ENCODE peak calls at places on chromosomes 5 and 9, in six cellular contexts. One of them, this sample, is unnamed.

GRCh38 chr5:59756373-59757035 is 137.0 kb downstream of the PDE4D start:
- DNase-seq in H1: no peak
- DNase-seq in nephron progenitor cell: no peak
- DNase-seq in RWPE2: no peak
- DNase-seq in stomach: no peak
- DNase-seq in coronary artery: no peak
- DNase-seq in this sample: no peak

GRCh38 chr5:181223041-181223728 is at the start of gene TRIM41:
- DNase-seq in nephron progenitor cell: peak
- DNase-seq in stomach: peak
- DNase-seq in RWPE2: peak
- DNase-seq in coronary artery: peak
- DNase-seq in H1: peak
- DNase-seq in this sample: peak

GRCh38 chr5:172731286-172732073 is 39.5 kb downstream of the DUSP1 start:
- DNase-seq in coronary artery: no peak
- DNase-seq in nephron progenitor cell: no peak
- DNase-seq in RWPE2: peak
- DNase-seq in H1: no peak
- DNase-seq in stomach: peak
- DNase-seq in this sample: no peak

GRCh38 chr9:655875-656274 is 185.6 kb upstream of the DMRT1 start:
- DNase-seq in RWPE2: no peak
- DNase-seq in stomach: peak
- DNase-seq in nephron progenitor cell: no peak
- DNase-seq in H1: no peak
- DNase-seq in coronary artery: peak
- DNase-seq in this sample: no peak

GRCh38 chr5:110785356-110785755 is 46.5 kb downstream of the SLC25A46 start:
- DNase-seq in nephron progenitor cell: no peak
- DNase-seq in H1: no peak
- DNase-seq in stomach: no peak
- DNase-seq in RWPE2: no peak
- DNase-seq in coronary artery: no peak
- DNase-seq in this sample: no peak

GRCh38 chr5:122880170-122880689 is 34.8 kb downstream of the SNX24 start:
- DNase-seq in coronary artery: no peak
- DNase-seq in stomach: no peak
- DNase-seq in H1: no peak
- DNase-seq in nephron progenitor cell: no peak
- DNase-seq in RWPE2: no peak
- DNase-seq in this sample: no peak

GRCh38 chr5:134077926-134078580 is 36.4 kb upstream of the TCF7 start:
- DNase-seq in stomach: no peak
- DNase-seq in RWPE2: no peak
- DNase-seq in H1: no peak
- DNase-seq in coronary artery: no peak
- DNase-seq in nephron progenitor cell: no peak
- DNase-seq in this sample: no peak

GRCh38 chr5:96743065-96743768 is 64.5 kb downstream of the ERAP1 start:
- DNase-seq in coronary artery: no peak
- DNase-seq in nephron progenitor cell: no peak
- DNase-seq in RWPE2: no peak
- DNase-seq in H1: no peak
- DNase-seq in stomach: no peak
- DNase-seq in this sample: no peak

GRCh38 chr5:10452768-10453331 is 11.2 kb downstream of the ROPN1L start:
- DNase-seq in nephron progenitor cell: peak
- DNase-seq in RWPE2: no peak
- DNase-seq in coronary artery: no peak
- DNase-seq in stomach: no peak
- DNase-seq in H1: no peak
- DNase-seq in this sample: no peak

DNA sequence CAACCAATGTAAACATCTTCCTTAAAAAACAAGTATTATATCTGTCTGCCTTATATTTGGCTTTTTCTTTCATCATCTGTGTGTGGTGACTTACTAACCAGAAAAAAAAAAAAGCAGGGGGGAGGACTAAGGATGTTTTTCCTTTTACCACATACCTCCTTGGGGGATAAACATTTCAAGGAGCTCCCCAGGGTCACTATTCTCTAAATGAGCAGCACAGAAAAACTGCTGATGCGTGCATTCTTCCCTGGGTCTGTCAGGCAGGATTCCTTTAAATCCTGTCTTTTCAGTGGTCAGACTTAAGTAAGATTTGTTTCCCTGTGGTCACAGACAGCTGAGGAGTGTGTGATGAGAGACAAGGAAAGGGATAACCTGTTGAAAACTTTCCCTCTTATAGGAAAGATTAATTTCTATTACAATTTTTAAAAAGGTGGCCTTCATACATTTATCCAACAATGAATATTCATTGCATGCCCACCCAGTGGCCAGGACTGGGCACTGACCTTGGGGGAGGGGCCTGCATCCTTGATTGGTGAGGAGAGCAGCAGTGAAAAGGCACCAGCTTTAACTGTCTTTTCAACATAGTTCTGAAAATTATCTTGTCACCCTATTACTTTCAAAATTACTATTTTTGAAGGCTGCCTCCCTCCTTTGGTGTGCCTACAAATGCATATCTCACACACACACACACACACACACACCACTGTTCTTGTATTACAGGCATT is 123.1 kb downstream of the TLE4 start:
- DNase-seq in stomach: no peak
- DNase-seq in nephron progenitor cell: no peak
- DNase-seq in RWPE2: no peak
- DNase-seq in coronary artery: no peak
- DNase-seq in H1: no peak
- DNase-seq in this sample: no peak
- TF ChIP-seq CTCF in stomach: no peak
- TF ChIP-seq CTCF in nephron progenitor cell: no peak
- TF ChIP-seq CTCF in RWPE2: no peak
- TF ChIP-seq CTCF in coronary artery: no peak
- TF ChIP-seq CTCF in H1: no peak
- TF ChIP-seq CTCF in this sample: no peak

DNA sequence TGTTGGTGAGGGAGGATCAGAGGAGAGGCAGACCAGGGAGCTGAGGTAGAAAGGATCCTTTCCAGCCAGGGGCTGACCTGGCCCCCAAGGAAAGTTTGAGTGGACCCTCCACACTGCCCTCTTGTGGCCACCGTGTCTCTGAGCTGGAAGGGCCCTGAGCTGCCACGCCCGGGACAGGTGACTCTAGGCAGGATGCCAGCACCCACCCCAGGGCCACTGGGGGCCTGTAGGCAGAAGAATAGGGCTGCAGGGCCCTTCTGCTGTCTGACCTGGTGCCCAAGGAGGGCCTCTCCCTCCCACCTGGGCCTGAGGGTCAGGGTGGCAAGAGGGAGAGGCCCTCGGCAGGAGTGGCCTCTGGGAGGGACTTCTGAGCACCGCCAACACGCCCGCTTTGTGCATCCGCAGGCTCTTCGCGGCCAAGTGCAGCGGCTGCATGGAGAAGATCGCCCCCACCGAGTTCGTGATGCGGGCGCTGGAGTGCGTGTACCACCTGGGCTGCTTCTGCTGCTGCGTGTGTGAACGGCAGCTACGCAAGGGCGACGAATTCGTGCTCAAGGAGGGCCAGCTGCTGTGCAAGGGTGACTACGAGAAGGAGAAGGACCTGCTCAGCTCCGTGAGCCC is 76.8 kb downstream of the LMX1B start:
- DNase-seq in RWPE2: peak
- DNase-seq in H1: peak
- DNase-seq in nephron progenitor cell: peak
- DNase-seq in coronary artery: no peak
- DNase-seq in stomach: peak
- DNase-seq in this sample: no peak
- TF ChIP-seq CTCF in RWPE2: peak
- TF ChIP-seq CTCF in H1: no peak
- TF ChIP-seq CTCF in nephron progenitor cell: peak
- TF ChIP-seq CTCF in coronary artery: peak
- TF ChIP-seq CTCF in stomach: peak
- TF ChIP-seq CTCF in this sample: peak

DNA sequence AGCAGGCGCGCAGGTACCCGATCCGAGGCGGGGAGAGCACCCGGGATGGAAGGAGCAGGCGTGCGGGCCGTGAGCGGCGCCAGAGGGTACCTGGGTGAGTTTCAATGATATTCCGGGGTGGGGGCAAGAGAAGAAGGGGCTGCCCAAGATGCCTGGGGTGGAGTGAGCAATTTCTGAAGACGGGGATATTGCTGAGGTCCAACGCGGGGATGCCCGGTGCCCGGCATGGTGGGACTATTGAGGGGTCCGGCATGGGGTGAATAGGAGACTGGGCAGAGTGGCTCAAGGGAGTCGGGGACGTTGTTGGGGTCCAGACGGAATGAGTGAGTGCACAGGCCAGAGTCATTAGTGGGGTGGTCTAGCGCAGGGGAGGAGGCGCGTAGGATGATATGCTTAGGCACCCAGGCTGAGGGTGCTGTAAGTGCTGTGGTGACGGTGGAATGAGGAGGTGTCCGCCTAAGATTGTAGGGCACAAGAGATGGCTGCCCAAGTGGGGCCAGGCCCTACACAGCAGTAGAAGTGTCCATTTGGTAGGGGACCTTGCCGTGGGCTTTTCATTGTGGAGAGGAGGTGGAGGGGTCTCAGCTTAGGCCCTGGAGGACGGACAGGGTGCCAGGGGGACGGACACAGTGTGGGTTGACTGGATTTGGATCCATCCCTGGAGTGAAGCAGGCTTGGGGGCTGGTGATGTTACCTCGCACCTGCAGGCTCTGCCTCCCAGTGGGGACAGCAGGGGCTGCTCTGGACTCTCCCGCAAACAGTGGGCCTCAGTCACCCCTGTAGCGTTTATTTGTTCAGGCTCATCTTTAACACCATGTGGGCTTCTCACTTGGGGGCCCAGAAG is 719 bp downstream of the MIGA2 start:
- DNase-seq in H1: no peak
- DNase-seq in stomach: no peak
- DNase-seq in coronary artery: no peak
- DNase-seq in RWPE2: no peak
- DNase-seq in nephron progenitor cell: no peak
- DNase-seq in this sample: no peak
- TF ChIP-seq CTCF in H1: peak
- TF ChIP-seq CTCF in stomach: no peak
- TF ChIP-seq CTCF in coronary artery: no peak
- TF ChIP-seq CTCF in RWPE2: no peak
- TF ChIP-seq CTCF in nephron progenitor cell: no peak
- TF ChIP-seq CTCF in this sample: no peak

GRCh38 chr9:18791074-18791473 is 241.9 kb downstream of the SAXO1 start:
- DNase-seq in coronary artery: no peak
- DNase-seq in RWPE2: no peak
- DNase-seq in stomach: no peak
- DNase-seq in nephron progenitor cell: peak
- DNase-seq in H1: peak
- DNase-seq in this sample: no peak
- TF ChIP-seq CTCF in coronary artery: no peak
- TF ChIP-seq CTCF in RWPE2: peak
- TF ChIP-seq CTCF in stomach: no peak
- TF ChIP-seq CTCF in nephron progenitor cell: peak
- TF ChIP-seq CTCF in H1: peak
- TF ChIP-seq CTCF in this sample: peak

GRCh38 chr9:23088932-23089364 is 642.3 kb downstream of the DMRTA1 start:
- DNase-seq in nephron progenitor cell: peak
- DNase-seq in stomach: no peak
- DNase-seq in coronary artery: no peak
- DNase-seq in RWPE2: no peak
- DNase-seq in H1: peak
- DNase-seq in this sample: no peak
- TF ChIP-seq CTCF in nephron progenitor cell: no peak
- TF ChIP-seq CTCF in stomach: no peak
- TF ChIP-seq CTCF in coronary artery: no peak
- TF ChIP-seq CTCF in RWPE2: peak
- TF ChIP-seq CTCF in H1: peak
- TF ChIP-seq CTCF in this sample: peak

GRCh38 chr9:18149457-18150011 is 324.4 kb upstream of the ADAMTSL1 start:
- DNase-seq in stomach: no peak
- DNase-seq in coronary artery: no peak
- DNase-seq in nephron progenitor cell: no peak
- DNase-seq in H1: no peak
- DNase-seq in RWPE2: no peak
- DNase-seq in this sample: no peak
- TF ChIP-seq CTCF in stomach: no peak
- TF ChIP-seq CTCF in coronary artery: no peak
- TF ChIP-seq CTCF in nephron progenitor cell: no peak
- TF ChIP-seq CTCF in H1: no peak
- TF ChIP-seq CTCF in RWPE2: no peak
- TF ChIP-seq CTCF in this sample: no peak

DNA sequence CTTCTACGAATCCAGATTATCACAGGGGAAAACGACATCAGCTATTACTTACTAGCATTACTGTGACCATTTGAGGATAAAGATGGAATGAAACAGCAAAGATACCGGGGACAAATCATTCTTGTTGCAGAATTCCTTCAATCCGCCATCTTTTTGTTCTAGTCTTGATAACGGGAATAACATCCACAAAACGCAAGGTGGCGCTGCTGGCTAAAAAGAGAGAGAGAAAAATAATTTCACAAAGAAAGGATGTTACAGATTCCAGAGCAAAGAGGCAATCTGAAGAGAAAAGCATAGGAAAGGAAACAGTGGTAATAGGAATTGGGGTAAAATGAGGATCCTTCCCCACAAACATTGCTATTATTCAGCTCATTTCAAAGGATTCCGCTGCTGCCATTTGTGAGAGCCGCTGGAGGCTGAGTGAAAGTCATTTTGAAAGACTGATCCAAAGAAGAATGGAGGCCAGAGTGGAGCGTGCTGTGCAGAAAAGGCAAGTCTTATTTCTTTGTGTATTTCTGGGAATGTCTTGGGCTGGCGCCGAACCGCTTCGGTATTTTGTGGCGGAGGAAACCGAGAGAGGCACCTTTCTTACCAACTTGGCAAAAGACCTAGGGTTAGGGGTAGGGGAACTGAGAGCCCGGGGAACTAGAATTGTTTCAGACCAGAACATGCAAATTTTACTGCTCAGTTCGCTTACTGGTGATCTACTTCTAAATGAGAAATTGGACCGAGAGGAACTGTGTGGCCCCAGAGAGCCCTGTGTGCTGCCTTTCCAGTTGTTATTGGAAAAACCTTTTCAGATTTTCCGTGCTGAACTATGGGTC is at the start of gene PCDHB7:
- DNase-seq in stomach: no peak
- DNase-seq in RWPE2: no peak
- DNase-seq in coronary artery: no peak
- DNase-seq in H1: no peak
- DNase-seq in nephron progenitor cell: peak
- DNase-seq in this sample: no peak
- TF ChIP-seq CTCF in stomach: no peak
- TF ChIP-seq CTCF in RWPE2: peak
- TF ChIP-seq CTCF in coronary artery: no peak
- TF ChIP-seq CTCF in H1: no peak
- TF ChIP-seq CTCF in nephron progenitor cell: peak
- TF ChIP-seq CTCF in this sample: peak

GRCh38 chr9:7360513-7360912 is 439.1 kb downstream of the DMAC1 start:
- DNase-seq in stomach: no peak
- DNase-seq in coronary artery: no peak
- DNase-seq in H1: peak
- DNase-seq in nephron progenitor cell: no peak
- DNase-seq in RWPE2: no peak
- DNase-seq in this sample: no peak
- TF ChIP-seq CTCF in stomach: no peak
- TF ChIP-seq CTCF in coronary artery: no peak
- TF ChIP-seq CTCF in H1: peak
- TF ChIP-seq CTCF in nephron progenitor cell: no peak
- TF ChIP-seq CTCF in RWPE2: no peak
- TF ChIP-seq CTCF in this sample: peak